ENCODE peak calls at places on chromosomes 2 and 18, in seven cellular contexts. R is body of pancreas, S is AG04449, L is progenitor cell of endocrine pancreas, I is retinal pigment epithelial cell, O is type B pancreatic cell, D is endothelial cell. F is an unnamed sample.

GRCh38 chr2:41736105-41736567 is 311.7 kb upstream of the PKDCC start:
- DNase-seq in R (no peak), S (no peak), L (no peak), I (no peak), O (no peak), D (no peak), F (no peak)

GRCh38 chr2:153622285-153622684 is 143.7 kb upstream of the RPRM start:
- DNase-seq in R (no peak), S (no peak), L (no peak), I (no peak), O (no peak), D (peak; percentile 8), F (no peak)

GRCh38 chr18:69705987-69706386 is 241.7 kb downstream of the CD226 start:
- DNase-seq in R (no peak), S (no peak), L (no peak), I (no peak), O (no peak), D (no peak), F (no peak)

GRCh38 chr18:68942230-68942629 is 144.3 kb downstream of the CCDC102B start:
- DNase-seq in R (no peak), S (no peak), L (no peak), I (no peak), O (no peak), D (no peak), F (no peak)

GRCh38 chr2:230412369-230412706 is 3.7 kb upstream of the SP100 start:
- DNase-seq in R (no peak), S (no peak), L (no peak), I (no peak), O (no peak), D (no peak), F (no peak)

GRCh38 chr2:219000569-219000960 is 7.3 kb upstream of the CRYBA2 start:
- DNase-seq in R (peak; percentile 75), S (no peak), L (no peak), I (no peak), O (no peak), D (no peak), F (no peak)

GRCh38 chr2:31138037-31138962 is at the start of gene GALNT14:
- DNase-seq in R (peak; percentile 57), S (no peak), L (peak; percentile 57), I (peak; percentile 11), O (peak; percentile 74), D (peak; percentile 84), F (peak; percentile 64)

GRCh38 chr2:49465157-49465831 is 311.0 kb upstream of the FSHR start:
- DNase-seq in R (no peak), S (no peak), L (no peak), I (no peak), O (no peak), D (no peak), F (no peak)

GRCh38 chr2:233448220-233448559 is 93.9 kb downstream of the DGKD start:
- DNase-seq in R (no peak), S (no peak), L (no peak), I (no peak), O (no peak), D (peak; percentile 41), F (no peak)

GRCh38 chr2:173124441-173124840 is 48.8 kb downstream of the MAP3K20 start:
- DNase-seq in R (no peak), S (no peak), L (no peak), I (no peak), O (no peak), D (no peak), F (no peak)

GRCh38 chr2:119415630-119416029 is 16.0 kb upstream of the TMEM37 start:
- DNase-seq in R (no peak), S (no peak), L (no peak), I (no peak), O (no peak), D (no peak), F (no peak)

GRCh38 chr2:240586919-240587800 is 626 bp downstream of the CAPN10 start:
- DNase-seq in R (peak; percentile 39), S (no peak), L (no peak), I (no peak), O (no peak), D (no peak), F (no peak)

GRCh38 chr2:63696496-63696895 is 107.7 kb downstream of the MDH1 start:
- DNase-seq in R (no peak), S (no peak), L (no peak), I (no peak), O (no peak), D (no peak), F (no peak)

GRCh38 chr2:239019193-239019581 is 171.3 kb downstream of the TWIST2 start:
- DNase-seq in R (no peak), S (no peak), L (no peak), I (no peak), O (no peak), D (no peak), F (no peak)

GRCh38 chr2:66888791-66889631 is 454.1 kb downstream of the MEIS1 start:
- DNase-seq in R (no peak), S (peak; percentile 99), L (no peak), I (no peak), O (no peak), D (no peak), F (no peak)

GRCh38 chr2:236939751-236940229 is 145.9 kb upstream of the COPS8 start:
- DNase-seq in R (no peak), S (no peak), L (no peak), I (no peak), O (no peak), D (no peak), F (no peak)

GRCh38 chr18:25604909-25605247 is 252.9 kb upstream of the ZNF521 start:
- DNase-seq in R (no peak), S (no peak), L (no peak), I (no peak), O (no peak), D (no peak), F (no peak)

GRCh38 chr2:40431600-40431955 is 20.3 kb downstream of the SLC8A1 start:
- DNase-seq in R (no peak), S (no peak), L (no peak), I (no peak), O (no peak), D (no peak), F (no peak)

GRCh38 chr18:9642799-9643445 is 28.6 kb upstream of the PPP4R1 start:
- DNase-seq in R (no peak), S (no peak), L (no peak), I (no peak), O (no peak), D (no peak), F (no peak)

GRCh38 chr18:58603365-58604067 is 25.4 kb downstream of the ALPK2 start:
- DNase-seq in R (no peak), S (no peak), L (no peak), I (no peak), O (no peak), D (no peak), F (no peak)

GRCh38 chr2:235149240-235149641 is 197.4 kb downstream of the SH3BP4 start:
- DNase-seq in R (no peak), S (no peak), L (no peak), I (peak; percentile 9), O (peak; percentile 24), D (no peak), F (no peak)

GRCh38 chr2:132668189-132668833 is 1.7 kb downstream of the LYPD1 start:
- DNase-seq in R (no peak), S (no peak), L (peak; percentile 40), I (no peak), O (no peak), D (peak; percentile 55), F (no peak)

GRCh38 chr2:59302683-59303082 is 1061.6 kb upstream of the FANCL start:
- DNase-seq in R (no peak), S (no peak), L (no peak), I (no peak), O (no peak), D (no peak), F (no peak)

GRCh38 chr2:45009303-45009927 is at the start of gene SIX2:
- DNase-seq in R (peak; percentile 95), S (peak; percentile 36), L (peak; percentile 79), I (peak; percentile 87), O (peak; percentile 93), D (peak; percentile 75), F (no peak)

GRCh38 chr2:187920511-187920910 is 366.3 kb upstream of the TFPI start:
- DNase-seq in R (no peak), S (no peak), L (no peak), I (no peak), O (no peak), D (no peak), F (no peak)
- TF ChIP-seq CTCF in R (no peak), S (no peak), L (no peak), I (no peak), O (no peak), D (no peak), F (no peak)

GRCh38 chr2:73233154-73233931 is at the start of gene PRADC1:
- DNase-seq in R (peak; percentile 99), S (peak; percentile 97), L (peak; percentile 96), I (peak; percentile 99), O (peak; percentile 98), D (peak; percentile 94), F (peak; percentile 84)

GRCh38 chr2:73235315-73236028 is 1.4 kb downstream of the CCT7 start:
- DNase-seq in R (no peak), S (no peak), L (no peak), I (no peak), O (no peak), D (no peak), F (no peak)

GRCh38 chr2:73228631-73229030 is 4.4 kb downstream of the PRADC1 start:
- DNase-seq in R (no peak), S (no peak), L (no peak), I (no peak), O (no peak), D (no peak), F (no peak)

GRCh38 chr2:73233932-73234832 is at the start of gene CCT7:
- DNase-seq in R (peak; percentile 86), S (no peak), L (peak; percentile 57), I (peak; percentile 68), O (peak; percentile 83), D (peak; percentile 70), F (peak; percentile 80)

GRCh38 chr2:73232471-73233153 is 427 bp downstream of the PRADC1 start:
- DNase-seq in R (peak; percentile 32), S (no peak), L (no peak), I (no peak), O (no peak), D (no peak), F (no peak)
- TF ChIP-seq CTCF in R (no peak), S (no peak), L (no peak), I (no peak), O (no peak), D (no peak), F (no peak)

GRCh38 chr2:11647834-11648600 is 22.0 kb downstream of the NTSR2 start:
- DNase-seq in R (no peak), S (no peak), L (no peak), I (no peak), O (no peak), D (no peak), F (no peak)
- TF ChIP-seq CTCF in R (no peak), S (peak; percentile 21), L (peak; percentile 12), I (peak; percentile 57), O (peak; percentile 28), D (no peak), F (no peak)

DNA sequence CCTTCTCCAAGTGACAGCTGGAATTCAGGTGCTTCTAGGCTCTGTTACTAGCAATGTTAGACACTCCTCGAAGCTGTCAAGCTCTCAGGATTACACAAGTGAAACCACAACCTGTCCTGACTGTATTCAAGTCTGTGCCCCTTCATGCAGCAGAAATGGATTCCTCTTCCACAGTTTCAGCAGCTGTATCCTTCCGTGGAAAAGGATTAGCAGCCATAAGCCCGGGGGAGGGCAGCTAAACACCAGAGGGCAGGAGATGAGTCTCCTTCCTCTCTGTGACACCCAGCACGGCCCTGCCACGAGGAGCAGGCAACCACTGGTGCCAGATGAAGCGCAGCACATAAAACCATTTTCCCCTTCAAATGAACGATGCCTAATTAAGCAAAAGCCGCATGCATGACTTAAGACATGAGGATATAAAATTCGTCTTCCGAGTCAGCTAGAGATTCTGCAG is 1.2 kb downstream of the ST3GAL5 start:
- DNase-seq in R (peak; percentile 57), S (no peak), L (no peak), I (no peak), O (no peak), D (peak; percentile 37), F (peak; percentile 47)
- TF ChIP-seq CTCF in R (peak; percentile 16), S (peak; percentile 15), L (no peak), I (peak; percentile 29), O (no peak), D (no peak), F (no peak)

F was measured in activated B cell treated with CpG ODN at 0.5 μM for 24 hours.